ENCODE peak calls at places on chromosomes 6 and 20, in five cellular contexts. B is AG09319, N is adrenal gland, K is heart left ventricle, I is A549. H is an unnamed sample.

GRCh38 chr6:3247255-3248146 is 11.2 kb upstream of the PSMG4 start:
- DNase-seq in B (peak; percentile 41), N (peak; percentile 68), K (peak; percentile 64), I (peak; percentile 24), H (no peak)

GRCh38 chr6:129183681-129184216 is 300.8 kb downstream of the LAMA2 start:
- DNase-seq in B (no peak), N (no peak), K (no peak), I (no peak), H (no peak)

GRCh38 chr6:158475344-158476302 is 84.3 kb upstream of the TMEM181 start:
- DNase-seq in B (no peak), N (no peak), K (no peak), I (peak; percentile 45), H (no peak)

GRCh38 chr6:22147983-22148797 is 148.6 kb downstream of the PRL start:
- DNase-seq in B (peak; percentile 62), N (no peak), K (peak; percentile 60), I (peak; percentile 27), H (peak; percentile 86)

GRCh38 chr20:36408219-36408618 is 102.1 kb downstream of the DLGAP4 start:
- DNase-seq in B (no peak), N (no peak), K (no peak), I (peak; percentile 23), H (no peak)

GRCh38 chr20:1391640-1392442 is 1.0 kb downstream of the FKBP1A start:
- DNase-seq in B (no peak), N (peak; percentile 39), K (peak; percentile 67), I (no peak), H (peak; percentile 21)

GRCh38 chr20:51738877-51739447 is 29.2 kb downstream of the ATP9A start:
- DNase-seq in B (no peak), N (no peak), K (no peak), I (peak; percentile 35), H (no peak)

GRCh38 chr20:46312075-46312944 is 4.0 kb upstream of the CDH22 start:
- DNase-seq in B (no peak), N (no peak), K (no peak), I (no peak), H (no peak)

GRCh38 chr6:41675176-41675767 is 37.0 kb downstream of the MDFI start:
- DNase-seq in B (no peak), N (no peak), K (no peak), I (no peak), H (no peak)

GRCh38 chr6:165229216-165229615 is 80.2 kb downstream of the C6orf118 start:
- DNase-seq in B (no peak), N (no peak), K (no peak), I (peak; percentile 11), H (no peak)

GRCh38 chr6:135537782-135538301 is 40.3 kb upstream of the AHI1 start:
- DNase-seq in B (no peak), N (no peak), K (no peak), I (peak; percentile 20), H (no peak)

GRCh38 chr20:35657271-35657670 is 7.4 kb downstream of the CPNE1 start:
- DNase-seq in B (no peak), N (no peak), K (no peak), I (no peak), H (no peak)

GRCh38 chr6:39333626-39334025 is 11.1 kb upstream of the KCNK16 start:
- DNase-seq in B (no peak), N (no peak), K (no peak), I (no peak), H (no peak)

GRCh38 chr20:14337400-14338171 is at the start of gene FLRT3:
- DNase-seq in B (peak; percentile 90), N (peak; percentile 74), K (peak; percentile 66), I (peak; percentile 97), H (peak; percentile 86)

GRCh38 chr6:13334953-13335352 is 6.6 kb upstream of the TBC1D7 start:
- DNase-seq in B (no peak), N (no peak), K (peak; percentile 45), I (no peak), H (no peak)

GRCh38 chr20:64113444-64113775 is 6.0 kb upstream of the NPBWR2 start:
- DNase-seq in B (no peak), N (no peak), K (no peak), I (no peak), H (no peak)

GRCh38 chr6:146913842-146914562 is 290.2 kb upstream of the STXBP5 start:
- DNase-seq in B (peak; percentile 94), N (peak; percentile 72), K (peak; percentile 82), I (peak; percentile 90), H (peak; percentile 93)

GRCh38 chr20:24027229-24027628 is 38.6 kb upstream of the GGTLC1 start:
- DNase-seq in B (no peak), N (peak; percentile 47), K (peak; percentile 70), I (no peak), H (no peak)

GRCh38 chr20:17594443-17594842 is 24.6 kb downstream of the DSTN start:
- DNase-seq in B (no peak), N (no peak), K (no peak), I (no peak), H (no peak)

GRCh38 chr20:50438986-50439407 is 71.2 kb upstream of the PTPN1 start:
- DNase-seq in B (no peak), N (no peak), K (no peak), I (peak; percentile 87), H (no peak)

GRCh38 chr20:36754656-36755222 is 8.8 kb upstream of the NDRG3 start:
- DNase-seq in B (peak; percentile 47), N (peak; percentile 63), K (no peak), I (peak; percentile 77), H (no peak)

GRCh38 chr6:107629545-107630147 is 139.7 kb downstream of the SOBP start:
- DNase-seq in B (no peak), N (no peak), K (no peak), I (no peak), H (no peak)

GRCh38 chr6:111789593-111789992 is 83.7 kb downstream of the FYN start:
- DNase-seq in B (no peak), N (no peak), K (peak; percentile 45), I (no peak), H (no peak)

GRCh38 chr6:125584468-125584939 is 164.9 kb upstream of the HEY2 start:
- DNase-seq in B (no peak), N (peak; percentile 35), K (peak; percentile 79), I (peak; percentile 29), H (peak; percentile 90)

GRCh38 chr6:3819161-3820110 is 29.7 kb upstream of the FAM50B start:
- DNase-seq in B (no peak), N (no peak), K (no peak), I (no peak), H (no peak)

GRCh38 chr6:130421567-130421966 is 55.8 kb downstream of the TMEM200A start:
- DNase-seq in B (no peak), N (no peak), K (no peak), I (no peak), H (no peak)

GRCh38 chr6:151054304-151054703 is 185.5 kb upstream of the AKAP12 start:
- DNase-seq in B (no peak), N (no peak), K (no peak), I (no peak), H (peak; percentile 57)

GRCh38 chr20:62489940-62490263 is 14.1 kb upstream of the GATA5 start:
- DNase-seq in B (no peak), N (no peak), K (no peak), I (no peak), H (no peak)

GRCh38 chr20:42113236-42113635 is 495.1 kb upstream of the CHD6 start:
- DNase-seq in B (no peak), N (no peak), K (no peak), I (no peak), H (no peak)

GRCh38 chr20:38873050-38873581 is 53.1 kb upstream of the FAM83D start:
- DNase-seq in B (no peak), N (no peak), K (no peak), I (no peak), H (no peak)

GRCh38 chr6:43334466-43335095 is 26.0 kb upstream of the CRIP3 start:
- DNase-seq in B (peak; percentile 19), N (no peak), K (no peak), I (peak; percentile 62), H (no peak)
- TF ChIP-seq CTCF in B (peak; percentile 55), N (peak; percentile 63), K (peak; percentile 35), I (peak; percentile 59), H (peak; percentile 74)

GRCh38 chr6:6699741-6700367 is 111.3 kb downstream of the LY86 start:
- DNase-seq in B (peak; percentile 88), N (peak; percentile 90), K (peak; percentile 90), I (peak; percentile 81), H (peak; percentile 87)
- TF ChIP-seq CTCF in B (no peak), N (no peak), K (no peak), I (no peak), H (no peak)

GRCh38 chr6:142868917-142869316 is 76.1 kb downstream of the HIVEP2 start:
- DNase-seq in B (no peak), N (no peak), K (no peak), I (no peak), H (no peak)
- TF ChIP-seq CTCF in B (no peak), N (no peak), K (no peak), I (no peak), H (no peak)

GRCh38 chr6:11012295-11012754 is 31.8 kb downstream of the ELOVL2 start:
- DNase-seq in B (no peak), N (no peak), K (no peak), I (peak; percentile 29), H (no peak)
- TF ChIP-seq CTCF in B (no peak), N (no peak), K (no peak), I (no peak), H (no peak)

GRCh38 chr6:33828764-33829731 is 25.2 kb upstream of the MLN start:
- DNase-seq in B (no peak), N (no peak), K (no peak), I (no peak), H (no peak)
- TF ChIP-seq CTCF in B (no peak), N (no peak), K (no peak), I (no peak), H (no peak)

GRCh38 chr6:81838031-81838430 is 85.5 kb upstream of the TENT5A start:
- DNase-seq in B (no peak), N (no peak), K (no peak), I (peak; percentile 58), H (no peak)

GRCh38 chr6:81842254-81842653 is 89.8 kb upstream of the TENT5A start:
- DNase-seq in B (no peak), N (no peak), K (no peak), I (no peak), H (no peak)

GRCh38 chr6:81834141-81834621 is 81.7 kb upstream of the TENT5A start:
- DNase-seq in B (peak; percentile 22), N (no peak), K (peak; percentile 89), I (peak; percentile 34), H (no peak)

GRCh38 chr6:81843302-81843701 is 90.8 kb upstream of the TENT5A start:
- DNase-seq in B (no peak), N (no peak), K (no peak), I (no peak), H (no peak)

DNA sequence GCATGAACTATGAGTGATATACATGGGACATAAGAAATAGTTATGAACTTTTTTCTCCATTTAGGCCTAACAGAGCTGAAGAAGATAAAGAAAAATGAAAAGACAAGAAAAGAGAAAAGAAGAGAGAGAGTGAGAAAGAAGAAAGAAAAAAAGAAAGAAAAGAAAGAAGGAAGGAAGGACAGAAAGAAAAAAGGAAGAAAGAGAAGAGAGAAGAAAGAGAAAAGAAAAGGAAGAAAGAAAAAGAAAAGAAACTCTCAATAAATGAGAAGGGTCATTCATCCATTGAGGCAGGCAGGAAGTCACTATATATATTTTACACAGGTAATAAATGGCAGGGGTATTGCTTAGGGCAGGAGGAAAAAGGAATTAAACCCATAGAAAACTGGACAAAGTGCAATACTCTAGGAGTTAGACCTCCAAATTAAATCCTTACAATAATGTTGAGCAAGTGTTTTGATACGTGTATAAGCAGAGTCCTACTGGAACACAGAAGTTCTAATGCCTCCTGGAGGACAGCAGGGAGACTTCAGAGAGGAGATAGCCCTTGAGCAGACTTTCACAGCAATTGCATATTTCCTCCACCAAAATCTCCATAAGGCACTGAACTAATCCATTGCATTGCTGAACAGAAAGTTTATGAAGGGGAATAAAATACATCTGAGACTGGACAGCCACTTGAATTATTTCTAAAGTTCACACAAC is 86.4 kb upstream of the TENT5A start:
- DNase-seq in B (no peak), N (no peak), K (no peak), I (peak; percentile 9), H (no peak)
- TF ChIP-seq CTCF in B (no peak), N (no peak), K (no peak), I (no peak), H (no peak)

H was measured in osteocyte.